ENCODE peak calls at places on chromosomes 7 and 10, in eight cellular contexts. S is A549, T is colonic mucosa, L is dorsolateral prefrontal cortex, A is body of pancreas, H is spleen, C is cardiac muscle cell, U is adrenal gland. D is an unnamed sample.

GRCh38 chr7:34385385-34385784 is 272.6 kb upstream of the NPSR1 start:
- DNase-seq in S (no peak), T (no peak), H (no peak), U (no peak), L (no peak), A (no peak), C (no peak), D (no peak)

GRCh38 chr10:3542185-3542611 is 242.8 kb downstream of the KLF6 start:
- DNase-seq in C (no peak), H (no peak), L (no peak), U (peak), S (peak), A (no peak), T (no peak), D (peak)

GRCh38 chr10:103648951-103649532 is 155.5 kb downstream of the NEURL1 start:
- DNase-seq in C (no peak), S (no peak), A (no peak), H (no peak), U (peak), L (no peak), T (no peak), D (no peak)

GRCh38 chr10:2188371-2188770 is 451.0 kb upstream of the ADARB2 start:
- DNase-seq in T (no peak), U (no peak), H (no peak), A (no peak), C (no peak), S (no peak), L (no peak), D (no peak)

GRCh38 chr10:66860376-66860945 is 65.4 kb upstream of the LRRTM3 start:
- DNase-seq in S (no peak), H (no peak), U (no peak), L (no peak), T (no peak), C (no peak), A (no peak), D (no peak)

GRCh38 chr10:31132681-31133239 is 101.1 kb upstream of the ZNF438 start:
- DNase-seq in U (no peak), C (no peak), H (peak), A (no peak), L (no peak), T (no peak), S (no peak), D (no peak)

GRCh38 chr7:1861799-1862458 is 191.9 kb downstream of the ELFN1 start:
- DNase-seq in C (no peak), U (no peak), H (no peak), T (no peak), L (no peak), S (no peak), A (no peak), D (no peak)

GRCh38 chr10:23472181-23472580 is 33.3 kb downstream of the OTUD1 start:
- DNase-seq in S (no peak), T (no peak), U (no peak), A (no peak), L (no peak), H (no peak), C (no peak), D (no peak)

GRCh38 chr7:143265017-143265693 is 1.9 kb downstream of the GSTK1 start:
- DNase-seq in S (no peak), T (no peak), H (peak), U (no peak), C (no peak), L (no peak), A (no peak), D (no peak)

GRCh38 chr7:35533877-35534276 is 161.1 kb downstream of the HERPUD2 start:
- DNase-seq in T (no peak), L (no peak), A (no peak), U (no peak), H (no peak), C (no peak), S (no peak), D (no peak)

GRCh38 chr10:60846173-60846572 is 67.9 kb downstream of the CDK1 start:
- DNase-seq in U (no peak), S (peak), T (no peak), H (no peak), A (no peak), C (no peak), L (no peak), D (no peak)

GRCh38 chr7:1246871-1247526 is 14.3 kb downstream of the UNCX start:
- DNase-seq in C (no peak), S (no peak), A (no peak), H (no peak), L (no peak), T (no peak), U (no peak), D (no peak)

GRCh38 chr7:90337106-90337505 is 9.4 kb upstream of the GTPBP10 start:
- DNase-seq in U (no peak), T (no peak), H (no peak), A (no peak), L (no peak), S (no peak), C (no peak), D (no peak)

GRCh38 chr7:71238541-71238940 is 106.6 kb downstream of the GALNT17 start:
- DNase-seq in S (no peak), H (no peak), C (peak), L (no peak), A (no peak), T (no peak), U (no peak), D (no peak)

GRCh38 chr7:45972629-45973312 is 51.7 kb upstream of the IGFBP3 start:
- DNase-seq in C (no peak), S (peak), A (no peak), L (no peak), U (no peak), H (no peak), T (peak), D (no peak)

GRCh38 chr10:67492317-67493019 is 203.5 kb downstream of the CTNNA3 start:
- DNase-seq in A (no peak), C (no peak), L (no peak), T (no peak), S (peak), H (no peak), U (no peak), D (no peak)

GRCh38 chr7:69640216-69640615 is 41.9 kb downstream of the AUTS2 start:
- DNase-seq in U (no peak), L (no peak), C (no peak), T (no peak), S (no peak), A (no peak), H (no peak), D (no peak)

GRCh38 chr7:103636153-103636552 is 190.1 kb upstream of the SLC26A5 start:
- DNase-seq in A (no peak), T (no peak), U (no peak), C (no peak), H (no peak), L (no peak), S (no peak), D (no peak)

GRCh38 chr7:94301024-94301588 is 93.6 kb upstream of the COL1A2 start:
- DNase-seq in C (peak), T (peak), A (peak), L (no peak), H (no peak), U (peak), S (peak), D (peak)

GRCh38 chr7:123797673-123798526 is 47.1 kb upstream of the HYAL4 start:
- DNase-seq in S (peak), T (no peak), H (no peak), A (peak), L (no peak), U (no peak), C (peak), D (peak)

GRCh38 chr7:28328161-28328560 is 84.2 kb upstream of the CREB5 start:
- DNase-seq in U (no peak), L (no peak), S (no peak), H (no peak), C (no peak), A (no peak), T (no peak), D (no peak)

GRCh38 chr10:29980084-29980483 is 79.3 kb downstream of the JCAD start:
- DNase-seq in H (no peak), S (no peak), T (no peak), A (peak), L (no peak), U (peak), C (no peak), D (no peak)

GRCh38 chr7:133114519-133114918 is 32.6 kb upstream of the CHCHD3 start:
- DNase-seq in H (no peak), C (no peak), T (no peak), S (no peak), U (no peak), L (no peak), A (no peak), D (no peak)

GRCh38 chr10:74824184-74825032 is 2.0 kb upstream of the KAT6B start:
- DNase-seq in H (peak), A (peak), T (no peak), S (no peak), C (peak), L (no peak), U (no peak), D (no peak)

GRCh38 chr10:79286318-79286951 is 60.8 kb upstream of the PPIF start:
- DNase-seq in H (peak), S (no peak), U (peak), A (peak), T (peak), C (no peak), L (peak), D (peak)

GRCh38 chr10:36171546-36171945 is 529.5 kb upstream of the FZD8 start:
- DNase-seq in L (no peak), C (peak), H (no peak), S (no peak), A (no peak), U (no peak), T (no peak), D (no peak)

GRCh38 chr7:35253680-35254495 is at the start of gene TBX20:
- DNase-seq in A (peak), T (peak), H (peak), L (no peak), U (no peak), C (peak), S (peak), D (no peak)

GRCh38 chr10:47372726-47373125 is 11.4 kb downstream of the ZNF488 start:
- DNase-seq in T (peak), A (no peak), U (no peak), H (peak), C (no peak), S (no peak), L (no peak), D (no peak)

GRCh38 chr10:44307691-44308090 is 77.2 kb downstream of the CXCL12 start:
- DNase-seq in H (no peak), A (no peak), T (no peak), C (no peak), U (no peak), L (no peak), S (no peak), D (no peak)

GRCh38 chr7:362416-363096 is 72.6 kb downstream of the FOXL3 start:
- DNase-seq in L (no peak), A (peak), U (no peak), C (no peak), S (no peak), H (peak), T (no peak), D (no peak)

GRCh38 chr7:94698275-94698674 is 42.3 kb upstream of the SGCE start:
- DNase-seq in U (no peak), T (no peak), L (no peak), S (peak), A (no peak), C (no peak), H (no peak), D (no peak)

GRCh38 chr10:78832281-78832680 is 236.5 kb upstream of the ZMIZ1 start:
- DNase-seq in A (no peak), U (no peak), C (no peak), S (peak), L (no peak), T (no peak), H (no peak), D (no peak)

GRCh38 chr7:117808910-117809705 is 64.1 kb downstream of the CTTNBP2 start:
- DNase-seq in A (no peak), L (no peak), S (no peak), U (no peak), C (no peak), H (no peak), T (no peak), D (no peak)

GRCh38 chr7:148153611-148154010 is 437.0 kb upstream of the C7orf33 start:
- DNase-seq in U (peak), T (peak), S (no peak), A (peak), L (no peak), C (peak), H (peak), D (no peak)

GRCh38 chr7:43659549-43659896 is 69.8 kb downstream of the COA1 start:
- DNase-seq in U (no peak), A (no peak), H (no peak), C (no peak), S (no peak), L (no peak), T (no peak), D (no peak)

GRCh38 chr10:125979976-125980375 is 83.6 kb downstream of the FANK1 start:
- DNase-seq in H (no peak), C (no peak), U (no peak), T (no peak), A (no peak), L (no peak), S (no peak), D (no peak)

GRCh38 chr7:101644879-101645278 is 15.8 kb upstream of the MYL10 start:
- DNase-seq in S (peak), L (no peak), T (no peak), A (peak), H (no peak), C (no peak), U (no peak), D (no peak)

GRCh38 chr7:107232568-107233090 is 63.8 kb downstream of the HBP1 start:
- DNase-seq in U (no peak), T (no peak), C (no peak), L (no peak), S (no peak), A (no peak), H (no peak), D (peak)

GRCh38 chr10:124886195-124886594 is 55.7 kb upstream of the ZRANB1 start:
- DNase-seq in L (peak), S (no peak), H (no peak), U (no peak), A (no peak), C (no peak), T (no peak), D (no peak)

DNA sequence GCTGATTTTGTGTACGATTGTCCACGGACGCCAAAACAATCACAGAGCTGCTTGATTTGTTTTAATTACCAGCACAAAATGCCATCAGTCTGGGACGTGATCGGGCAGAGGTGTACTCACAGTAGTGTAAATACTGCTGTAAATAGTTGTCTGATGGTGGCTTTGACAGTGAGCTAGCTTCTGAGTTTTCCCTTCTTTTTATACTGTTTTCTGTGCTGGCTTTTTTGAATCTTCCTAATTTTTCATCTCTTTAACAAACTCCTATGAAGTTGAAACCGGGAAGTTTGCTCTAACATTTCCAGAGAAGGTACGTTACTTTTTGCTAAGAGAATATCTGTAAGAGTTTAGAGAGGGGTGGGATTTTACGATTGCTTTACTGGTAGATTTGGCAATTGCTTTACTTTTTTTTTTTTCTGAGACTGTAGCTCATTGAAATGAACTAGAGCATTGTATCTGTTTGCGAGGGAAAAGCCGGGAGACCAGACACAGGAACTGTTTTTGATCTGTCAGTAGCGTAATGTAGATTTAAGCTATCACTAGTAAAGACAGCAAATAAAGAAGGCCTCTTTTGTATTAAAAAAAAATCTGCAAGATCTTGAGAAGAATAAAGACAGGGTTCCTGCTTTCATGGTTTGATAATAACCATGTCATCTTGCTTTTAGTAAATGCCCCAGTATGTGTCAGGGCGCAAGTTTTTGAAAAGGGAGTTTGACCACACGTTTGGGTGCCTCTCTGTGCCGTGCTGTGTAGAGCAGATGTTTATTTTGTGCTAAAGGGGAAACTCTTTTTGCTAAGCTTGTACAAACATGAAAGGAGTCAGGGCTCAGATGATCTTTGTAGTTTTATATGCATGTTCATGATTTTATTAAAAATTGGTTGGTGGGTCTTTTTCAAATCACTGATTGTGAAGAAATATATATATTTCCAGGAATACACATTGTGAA is 711 bp downstream of the FOXP2 start:
- DNase-seq in H (no peak), C (no peak), U (no peak), T (no peak), L (no peak), S (no peak), A (peak), D (no peak)
- H3K4me3 ChIP-seq in H (no peak), C (no peak), U (no peak), T (peak), L (peak), S (no peak), A (no peak), D (peak)

GRCh38 chr10:58243269-58243668 is 24.4 kb downstream of the IPMK start:
- DNase-seq in L (no peak), C (no peak), H (no peak), A (no peak), U (no peak), S (no peak), T (no peak), D (no peak)
- H3K4me3 ChIP-seq in L (no peak), C (no peak), H (no peak), A (no peak), U (no peak), S (no peak), T (no peak), D (no peak)

GRCh38 chr10:77641788-77642397 is 4.3 kb upstream of the KCNMA1 start:
- DNase-seq in L (peak), U (peak), C (peak), H (no peak), T (peak), S (peak), A (peak), D (no peak)
- H3K4me3 ChIP-seq in L (no peak), U (no peak), C (no peak), H (no peak), T (no peak), S (no peak), A (no peak), D (no peak)

DNA sequence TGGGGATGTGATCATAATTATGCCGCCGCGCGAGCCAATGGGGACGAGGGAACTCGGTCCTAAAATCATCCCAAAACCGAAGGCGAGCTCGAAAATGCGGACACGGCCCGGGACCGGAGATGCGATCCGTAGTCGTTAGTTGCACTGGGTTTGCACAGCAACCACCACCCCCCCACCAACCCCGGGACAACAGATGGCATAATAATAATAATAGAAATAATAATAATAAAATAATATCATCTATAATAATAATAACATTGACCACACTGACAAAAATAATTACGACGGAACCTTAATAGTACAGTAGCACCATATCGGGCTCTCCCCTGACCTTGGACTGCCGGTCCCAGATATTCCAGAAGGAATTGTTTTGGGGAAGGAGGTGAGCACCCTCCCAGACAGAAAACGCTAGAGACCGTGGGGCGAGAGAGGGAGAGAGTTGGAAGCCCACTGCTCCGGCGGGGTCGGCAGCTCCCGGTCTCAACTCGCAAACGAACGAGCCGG is 1.1 kb upstream of the EMX2 start:
- DNase-seq in U (no peak), A (no peak), T (no peak), H (no peak), L (peak), S (no peak), C (no peak), D (peak)
- H3K4me3 ChIP-seq in U (no peak), A (no peak), T (no peak), H (no peak), L (peak), S (peak), C (no peak), D (peak)

DNA sequence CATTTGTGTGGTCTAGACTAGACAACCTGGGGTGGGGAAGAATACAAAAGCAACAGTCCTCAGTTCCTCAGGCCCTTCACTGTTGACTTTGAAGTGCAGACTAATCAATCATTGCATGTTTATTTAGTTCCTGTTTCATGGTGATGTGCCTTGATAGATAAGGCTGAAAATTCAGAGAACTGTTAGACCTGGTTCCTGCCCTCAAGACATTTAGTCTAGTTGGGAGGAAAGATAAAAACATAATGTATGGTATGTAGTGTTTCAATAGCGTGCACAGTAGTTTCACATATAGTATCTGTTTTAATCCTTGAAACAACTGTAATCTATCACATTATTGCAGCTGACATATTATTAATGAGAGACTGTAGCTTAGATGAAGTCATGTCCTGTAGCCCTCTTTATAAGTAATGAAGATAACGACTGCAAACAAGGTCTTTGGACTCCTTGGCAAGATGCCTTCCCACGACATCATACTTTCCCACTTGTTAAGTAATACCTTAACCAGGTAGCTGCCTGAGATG is 124.0 kb downstream of the CELF2 start:
- DNase-seq in C (no peak), L (no peak), S (no peak), U (no peak), A (peak), H (no peak), T (peak), D (no peak)
- H3K4me3 ChIP-seq in C (no peak), L (no peak), S (no peak), U (no peak), A (no peak), H (no peak), T (no peak), D (no peak)

DNA sequence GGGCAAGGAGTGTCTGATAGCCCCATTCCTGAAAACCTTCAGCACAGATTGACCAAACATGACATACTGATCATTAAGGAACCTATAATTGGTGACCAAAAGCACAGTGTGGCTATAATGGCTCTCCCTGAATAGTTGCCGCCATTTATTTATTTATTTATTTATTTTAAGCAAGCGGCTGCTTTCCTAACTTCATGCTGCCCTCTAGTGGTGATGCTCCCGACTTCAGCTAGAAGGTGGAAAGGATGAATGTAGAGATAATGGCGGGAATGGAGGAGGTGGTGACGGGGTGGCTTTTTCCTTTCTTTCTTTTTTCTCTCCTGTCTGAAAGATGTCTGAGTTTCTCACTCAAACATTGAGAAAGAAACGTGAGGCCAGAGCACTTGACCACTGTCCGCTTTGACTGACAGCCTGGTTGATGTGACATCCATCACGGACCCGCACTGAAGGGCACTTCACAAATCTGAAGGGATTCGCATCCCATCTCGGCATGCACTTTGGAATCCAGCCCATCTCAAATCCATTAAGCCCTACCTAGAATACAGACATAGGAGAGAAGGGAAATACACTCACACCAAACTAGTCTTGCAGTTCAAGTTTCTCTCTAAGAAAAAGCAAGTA is 1090.1 kb downstream of the KCNMA1 start:
- DNase-seq in H (no peak), L (peak), U (peak), S (peak), C (peak), A (peak), T (peak), D (no peak)
- H3K4me3 ChIP-seq in H (no peak), L (peak), U (no peak), S (peak), C (no peak), A (no peak), T (no peak), D (no peak)